ENCODE peak calls at places on chromosomes 3 and 15, in five cellular contexts. I, B, W, M and H are unnamed samples.
A peak's percentile ranks its signal among the peaks of the same experiment; 100 is the strongest.

GRCh38 chr3:139588450-139588849 is 48.9 kb upstream of the RBP1 start:
- DNase-seq in M (peak; percentile 63), I (no peak), W (no peak), B (peak; percentile 21), H (no peak)

GRCh38 chr3:184924547-184924946 is 112.6 kb downstream of the VPS8 start:
- DNase-seq in M (no peak), I (no peak), B (no peak), W (no peak), H (no peak)

GRCh38 chr3:17806201-17806600 is 63.8 kb upstream of the TBC1D5 start:
- DNase-seq in M (no peak), B (no peak), I (no peak), W (no peak), H (no peak)

GRCh38 chr15:38868326-38869114 is 303.9 kb upstream of the RASGRP1 start:
- DNase-seq in B (no peak), M (peak; percentile 79), I (no peak), W (peak; percentile 71), H (no peak)

GRCh38 chr3:52479876-52480575 is 15.1 kb upstream of the STAB1 start:
- DNase-seq in I (no peak), W (peak; percentile 52), M (no peak), B (peak; percentile 20), H (no peak)

GRCh38 chr3:118472586-118472985 is 562.1 kb downstream of the IGSF11 start:
- DNase-seq in M (no peak), I (no peak), W (no peak), B (no peak), H (no peak)

GRCh38 chr3:122014741-122015140 is 7.3 kb downstream of the ILDR1 start:
- DNase-seq in B (no peak), M (no peak), I (no peak), W (no peak), H (no peak)

GRCh38 chr3:150779402-150779858 is 16.5 kb upstream of the SIAH2 start:
- DNase-seq in B (no peak), W (no peak), M (peak; percentile 50), I (no peak), H (no peak)

GRCh38 chr3:101184111-101184510 is 136.3 kb downstream of the IMPG2 start:
- DNase-seq in W (no peak), M (no peak), B (no peak), I (no peak), H (no peak)

GRCh38 chr3:185263423-185263822 is 9.6 kb upstream of the EHHADH start:
- DNase-seq in M (no peak), I (no peak), B (no peak), W (no peak), H (no peak)

GRCh38 chr15:88542342-88542733 is 4.1 kb downstream of the DET1 start:
- DNase-seq in B (no peak), I (peak; percentile 34), W (no peak), M (no peak), H (no peak)

GRCh38 chr3:124113475-124113874 is 121.6 kb upstream of the ROPN1 start:
- DNase-seq in I (no peak), B (no peak), W (no peak), M (no peak), H (no peak)

GRCh38 chr15:49038382-49038781 is 7.9 kb downstream of the SECISBP2L start:
- DNase-seq in I (no peak), B (no peak), W (no peak), M (no peak), H (no peak)

GRCh38 chr3:141454906-141455602 is 31.8 kb upstream of the RASA2 start:
- DNase-seq in I (no peak), M (no peak), W (no peak), B (no peak), H (no peak)

GRCh38 chr3:29644956-29645661 is 364.2 kb downstream of the RBMS3 start:
- DNase-seq in I (no peak), W (no peak), M (no peak), B (no peak), H (no peak)

GRCh38 chr15:32872606-32873291 is 154.9 kb downstream of the GREM1 start:
- DNase-seq in I (no peak), B (no peak), M (no peak), W (no peak), H (peak; percentile 38)

GRCh38 chr15:101258238-101259144 is 6.6 kb upstream of the CHSY1 start:
- DNase-seq in W (no peak), B (no peak), M (no peak), I (peak; percentile 69), H (no peak)

GRCh38 chr15:48391950-48392349 is 60.7 kb downstream of the DUT start:
- DNase-seq in M (no peak), B (no peak), I (no peak), W (no peak), H (no peak)

GRCh38 chr3:57120040-57120802 is 44.9 kb downstream of the IL17RD start:
- DNase-seq in I (no peak), B (no peak), M (no peak), W (no peak), H (no peak)

GRCh38 chr15:98801234-98801561 is 152.9 kb downstream of the IGF1R start:
- DNase-seq in W (no peak), B (no peak), M (no peak), I (no peak), H (no peak)

GRCh38 chr3:188051801-188052228 is 102.1 kb upstream of the LPP start:
- DNase-seq in I (peak; percentile 54), B (peak; percentile 44), M (no peak), W (peak; percentile 86), H (no peak)

GRCh38 chr3:25674670-25675069 is 10.0 kb upstream of the TOP2B start:
- DNase-seq in B (no peak), M (no peak), W (no peak), I (no peak), H (no peak)

GRCh38 chr15:84633311-84634227 is 20.5 kb downstream of the WDR73 start:
- DNase-seq in I (peak; percentile 73), W (peak; percentile 85), M (peak; percentile 65), B (peak; percentile 78), H (peak; percentile 67)

GRCh38 chr3:77464106-77464688 is 424.3 kb downstream of the ROBO2 start:
- DNase-seq in I (no peak), M (no peak), B (no peak), W (no peak), H (no peak)

GRCh38 chr3:184558726-184559125 is 2.9 kb upstream of the EPHB3 start:
- DNase-seq in M (no peak), W (no peak), B (no peak), I (no peak), H (no peak)

GRCh38 chr3:78917541-78917940 is 850.3 kb downstream of the ROBO1 start:
- DNase-seq in B (no peak), M (no peak), I (no peak), W (no peak), H (no peak)

GRCh38 chr3:193719735-193720134 is 126.7 kb downstream of the OPA1 start:
- DNase-seq in W (no peak), M (no peak), B (no peak), I (no peak), H (no peak)

GRCh38 chr15:78195735-78196201 is 38.6 kb downstream of the ACSBG1 start:
- DNase-seq in I (peak; percentile 28), M (no peak), W (peak; percentile 56), B (no peak), H (no peak)

GRCh38 chr3:45765286-45765851 is 31.0 kb downstream of the SLC6A20 start:
- DNase-seq in W (no peak), I (no peak), M (no peak), B (no peak), H (no peak)

GRCh38 chr15:100175406-100176114 is 166.2 kb downstream of the ADAMTS17 start:
- DNase-seq in B (no peak), M (no peak), I (no peak), W (no peak), H (no peak)
- H3K9me3 ChIP-seq in B (peaks cover 42% of the 10 kb centered on the region), M (peaks cover 15% of the 10 kb centered on the region), I (peaks cover 11% of the 10 kb centered on the region), W (peaks cover 22% of the 10 kb centered on the region), H (peaks cover 21% of the 10 kb centered on the region)

GRCh38 chr3:84978833-84979232 is 20.0 kb downstream of the CADM2 start:
- DNase-seq in I (no peak), B (no peak), M (no peak), W (no peak), H (no peak)

GRCh38 chr3:84980011-84980410 is 21.2 kb downstream of the CADM2 start:
- DNase-seq in W (no peak), I (no peak), B (no peak), M (no peak), H (no peak)

GRCh38 chr3:84968701-84969235 is 10.0 kb downstream of the CADM2 start:
- DNase-seq in B (no peak), I (no peak), W (no peak), M (no peak), H (no peak)

GRCh38 chr3:84977021-84977420 is 18.2 kb downstream of the CADM2 start:
- DNase-seq in W (no peak), I (no peak), B (no peak), M (no peak), H (no peak)

DNA sequence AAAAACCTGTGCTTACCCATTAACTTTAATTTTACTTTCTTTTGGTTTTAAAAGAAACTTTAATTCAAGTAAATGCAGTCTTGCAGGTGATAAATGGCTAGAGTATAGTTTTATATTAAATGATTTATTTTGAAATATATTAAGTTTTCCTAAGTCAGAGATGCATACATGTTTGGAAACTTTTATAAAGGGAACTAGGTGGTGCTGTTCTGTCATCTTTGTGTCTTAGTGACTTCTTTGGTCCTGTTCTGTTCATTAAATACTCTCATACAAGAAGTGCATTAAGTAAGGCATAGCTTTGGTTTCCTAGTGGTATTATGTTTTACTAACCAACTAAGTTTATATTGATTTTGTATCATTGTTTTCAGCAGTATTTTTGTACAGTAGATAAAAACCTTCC is 15.6 kb downstream of the CADM2 start:
- DNase-seq in I (no peak), M (no peak), B (no peak), W (no peak), H (no peak)
- H3K9me3 ChIP-seq in I (no peaks in the 10 kb centered on the region), M (no peaks in the 10 kb centered on the region), B (no peaks in the 10 kb centered on the region), W (no peaks in the 10 kb centered on the region), H (no peaks in the 10 kb centered on the region)

GRCh38 chr15:45849136-45849535 is 214.3 kb downstream of the SQOR start:
- DNase-seq in B (no peak), M (no peak), I (no peak), W (no peak), H (no peak)
- H3K9me3 ChIP-seq in B (peaks cover 8% of the 10 kb centered on the region), M (no peaks in the 10 kb centered on the region), I (no peaks in the 10 kb centered on the region), W (no peaks in the 10 kb centered on the region), H (no peaks in the 10 kb centered on the region)

DNA sequence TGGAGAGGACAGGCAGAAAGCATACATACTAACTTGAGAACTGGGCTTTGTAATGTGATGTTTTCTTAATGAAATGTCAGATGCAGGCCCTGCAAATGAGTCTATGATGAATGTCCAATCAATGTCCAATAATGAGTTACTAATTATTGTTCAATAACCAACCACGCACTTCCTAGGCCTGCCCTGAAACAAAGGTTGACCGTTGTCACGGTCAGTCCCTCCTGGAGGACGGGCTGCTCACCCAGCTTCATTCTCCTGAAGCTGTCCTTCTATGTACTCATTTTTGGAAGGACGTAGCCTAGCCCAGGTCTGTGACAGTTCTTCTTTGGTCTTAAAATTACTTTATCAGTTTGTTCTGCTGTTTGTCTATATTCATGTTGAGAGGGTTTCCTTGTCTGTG is 8.3 kb upstream of the PDIA5 start:
- DNase-seq in I (no peak), W (no peak), M (no peak), B (no peak), H (no peak)
- H3K9me3 ChIP-seq in I (no peaks in the 10 kb centered on the region), W (no peaks in the 10 kb centered on the region), M (no peaks in the 10 kb centered on the region), B (no peaks in the 10 kb centered on the region), H (peaks cover 2% of the 10 kb centered on the region)

DNA sequence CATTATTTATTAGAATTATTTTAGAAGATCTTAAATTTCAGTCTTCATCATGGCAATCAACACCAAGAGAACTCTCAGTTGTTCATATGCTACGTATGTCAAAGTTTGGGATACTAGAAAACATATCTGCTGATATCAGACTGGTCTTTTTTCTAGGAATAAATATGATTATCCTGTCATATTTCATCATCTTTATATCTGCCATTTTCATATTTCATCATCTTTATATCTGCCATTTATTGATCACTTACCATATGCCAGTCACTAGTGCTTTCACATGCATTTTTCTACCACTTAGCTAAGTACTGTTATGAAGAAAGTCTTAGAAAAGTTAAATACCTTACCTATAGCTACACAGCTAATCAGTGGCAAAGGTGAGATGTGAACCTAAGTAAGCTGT is 2.8 kb upstream of the ZCWPW2 start:
- DNase-seq in I (no peak), W (no peak), B (no peak), M (no peak), H (no peak)
- H3K9me3 ChIP-seq in I (no peaks in the 10 kb centered on the region), W (no peaks in the 10 kb centered on the region), B (no peaks in the 10 kb centered on the region), M (no peaks in the 10 kb centered on the region), H (no peaks in the 10 kb centered on the region)